ENCODE peak calls at places on chromosomes 16 and 17, in seven cellular contexts. M is GDM1, P is HEK293T, I is NCI-H2107, J is NCI-H146, R is ovary, U is GOT3. D is an unnamed sample.

GRCh38 chr16:81767987-81768592 is 11.0 kb upstream of the PLCG2 start:
- DNase-seq in M (no peak), P (no peak), I (no peak), J (peak), R (no peak), U (no peak), D (no peak)

GRCh38 chr17:33055171-33055611 is 63.5 kb downstream of the SPACA3 start:
- DNase-seq in M (no peak), P (no peak), I (no peak), J (no peak), R (no peak), U (no peak), D (no peak)

GRCh38 chr17:58956997-58957724 is 149.5 kb downstream of the TRIM37 start:
- DNase-seq in M (no peak), P (no peak), I (no peak), J (no peak), R (no peak), U (no peak), D (no peak)

GRCh38 chr16:11636172-11636721 is 32.0 kb upstream of the SNN start:
- DNase-seq in M (no peak), P (no peak), I (no peak), J (peak), R (no peak), U (no peak), D (peak)

GRCh38 chr17:43556292-43556691 is 10.2 kb upstream of the ETV4 start:
- DNase-seq in M (peak), P (no peak), I (no peak), J (no peak), R (no peak), U (peak), D (no peak)

GRCh38 chr16:11218324-11218962 is 37.6 kb downstream of the SOCS1 start:
- DNase-seq in M (no peak), P (no peak), I (no peak), J (no peak), R (no peak), U (no peak), D (no peak)

GRCh38 chr17:4101127-4101798 is 41.6 kb downstream of the ZZEF1 start:
- DNase-seq in M (no peak), P (no peak), I (no peak), J (no peak), R (no peak), U (no peak), D (no peak)

GRCh38 chr17:82845163-82845807 is 5.5 kb upstream of the ZNF750 start:
- DNase-seq in M (no peak), P (no peak), I (no peak), J (no peak), R (no peak), U (no peak), D (no peak)

GRCh38 chr17:80898706-80899105 is 92.9 kb upstream of the CHMP6 start:
- DNase-seq in M (no peak), P (no peak), I (no peak), J (no peak), R (no peak), U (no peak), D (no peak)

GRCh38 chr16:1708768-1709180 is 2.8 kb downstream of the MAPK8IP3 start:
- DNase-seq in M (no peak), P (peak), I (peak), J (no peak), R (no peak), U (no peak), D (no peak)

GRCh38 chr16:27730703-27731220 is 180.8 kb downstream of the KATNIP start:
- DNase-seq in M (no peak), P (no peak), I (no peak), J (no peak), R (no peak), U (no peak), D (no peak)

GRCh38 chr16:56990407-56991286 is 1.3 kb downstream of the NLRC5 start:
- DNase-seq in M (no peak), P (no peak), I (no peak), J (no peak), R (no peak), U (no peak), D (no peak)

GRCh38 chr17:74042744-74043486 is 160.6 kb upstream of the RPL38 start:
- DNase-seq in M (peak), P (peak), I (no peak), J (no peak), R (no peak), U (peak), D (no peak)

GRCh38 chr16:30956601-30957455 is 726 bp upstream of the SETD1A start:
- DNase-seq in M (peak), P (peak), I (no peak), J (peak), R (peak), U (peak), D (no peak)

GRCh38 chr17:38616361-38616760 is 10.6 kb upstream of the SRCIN1 start:
- DNase-seq in M (no peak), P (no peak), I (no peak), J (no peak), R (no peak), U (no peak), D (no peak)

GRCh38 chr17:17826340-17826708 is 10.5 kb downstream of the SREBF1 start:
- DNase-seq in M (peak), P (no peak), I (no peak), J (no peak), R (no peak), U (no peak), D (no peak)

GRCh38 chr17:81509048-81509686 is 3.4 kb downstream of the ACTG1 start:
- DNase-seq in M (no peak), P (no peak), I (no peak), J (peak), R (no peak), U (no peak), D (no peak)

GRCh38 chr17:6241381-6241780 is 171.2 kb downstream of the WSCD1 start:
- DNase-seq in M (no peak), P (no peak), I (no peak), J (no peak), R (no peak), U (no peak), D (no peak)

GRCh38 chr16:15757630-15758251 is 99.1 kb downstream of the MYH11 start:
- DNase-seq in M (no peak), P (no peak), I (no peak), J (no peak), R (no peak), U (no peak), D (no peak)

GRCh38 chr17:8904201-8904600 is 36.7 kb upstream of the PIK3R6 start:
- DNase-seq in M (no peak), P (no peak), I (no peak), J (no peak), R (no peak), U (no peak), D (no peak)

D was measured in NCI-H187 treated with DMSO at 0.1 percent for 48 hours.